ENCODE peak calls at places on chromosome 18, in six cellular contexts. One of them, this sample, is unnamed.

GRCh38 chr18:48928787-48929186 is 22.0 kb downstream of the SMAD7 start:
- DNase-seq in endothelial cell of umbilical vein: peak
- DNase-seq in transverse colon: peak
- DNase-seq in GM12892: peak
- DNase-seq in prostate gland: peak
- DNase-seq in H1: no peak
- DNase-seq in this sample: peak

GRCh38 chr18:22847392-22847791 is 85.7 kb upstream of the RBBP8 start:
- DNase-seq in transverse colon: no peak
- DNase-seq in H1: no peak
- DNase-seq in GM12892: no peak
- DNase-seq in endothelial cell of umbilical vein: no peak
- DNase-seq in prostate gland: no peak
- DNase-seq in this sample: no peak

GRCh38 chr18:77342736-77343135 is 93.1 kb downstream of the GALR1 start:
- DNase-seq in endothelial cell of umbilical vein: no peak
- DNase-seq in prostate gland: no peak
- DNase-seq in transverse colon: no peak
- DNase-seq in H1: no peak
- DNase-seq in GM12892: no peak
- DNase-seq in this sample: no peak

GRCh38 chr18:47997338-47997780 is 66.9 kb upstream of the SMAD2 start:
- DNase-seq in prostate gland: no peak
- DNase-seq in transverse colon: no peak
- DNase-seq in GM12892: no peak
- DNase-seq in endothelial cell of umbilical vein: no peak
- DNase-seq in H1: peak
- DNase-seq in this sample: no peak

GRCh38 chr18:73461780-73462059 is 593.9 kb upstream of the NETO1 start:
- DNase-seq in H1: no peak
- DNase-seq in prostate gland: no peak
- DNase-seq in GM12892: no peak
- DNase-seq in transverse colon: no peak
- DNase-seq in endothelial cell of umbilical vein: no peak
- DNase-seq in this sample: no peak

GRCh38 chr18:65906621-65907034 is 155.8 kb downstream of the CDH7 start:
- DNase-seq in endothelial cell of umbilical vein: no peak
- DNase-seq in H1: no peak
- DNase-seq in transverse colon: peak
- DNase-seq in GM12892: no peak
- DNase-seq in prostate gland: peak
- DNase-seq in this sample: no peak

GRCh38 chr18:49227456-49227855 is 233.0 kb downstream of the DYM start:
- DNase-seq in endothelial cell of umbilical vein: peak
- DNase-seq in transverse colon: peak
- DNase-seq in prostate gland: no peak
- DNase-seq in GM12892: no peak
- DNase-seq in H1: no peak
- DNase-seq in this sample: no peak

GRCh38 chr18:47731276-47731675 is 199.2 kb downstream of the SMAD2 start:
- DNase-seq in transverse colon: no peak
- DNase-seq in endothelial cell of umbilical vein: no peak
- DNase-seq in GM12892: no peak
- DNase-seq in H1: no peak
- DNase-seq in prostate gland: no peak
- DNase-seq in this sample: no peak

GRCh38 chr18:68972176-68972575 is 174.3 kb downstream of the CCDC102B start:
- DNase-seq in H1: no peak
- DNase-seq in endothelial cell of umbilical vein: no peak
- DNase-seq in GM12892: no peak
- DNase-seq in prostate gland: no peak
- DNase-seq in transverse colon: no peak
- DNase-seq in this sample: no peak

GRCh38 chr18:59916746-59917145 is 16.9 kb downstream of the PMAIP1 start:
- DNase-seq in GM12892: no peak
- DNase-seq in prostate gland: no peak
- DNase-seq in H1: peak
- DNase-seq in transverse colon: no peak
- DNase-seq in endothelial cell of umbilical vein: no peak
- DNase-seq in this sample: no peak

GRCh38 chr18:48545690-48546365 is 7.0 kb downstream of the CTIF start:
- DNase-seq in H1: peak
- DNase-seq in transverse colon: peak
- DNase-seq in GM12892: no peak
- DNase-seq in endothelial cell of umbilical vein: peak
- DNase-seq in prostate gland: peak
- DNase-seq in this sample: peak

GRCh38 chr18:48412339-48412929 is 3.3 kb upstream of the ZBTB7C start:
- DNase-seq in prostate gland: no peak
- DNase-seq in GM12892: no peak
- DNase-seq in endothelial cell of umbilical vein: peak
- DNase-seq in transverse colon: peak
- DNase-seq in H1: no peak
- DNase-seq in this sample: no peak

GRCh38 chr18:48943333-48943732 is 7.4 kb downstream of the SMAD7 start:
- DNase-seq in GM12892: no peak
- DNase-seq in transverse colon: no peak
- DNase-seq in endothelial cell of umbilical vein: no peak
- DNase-seq in prostate gland: no peak
- DNase-seq in H1: no peak
- DNase-seq in this sample: no peak

GRCh38 chr18:50879302-50880107 is 587 bp downstream of the ME2 start:
- DNase-seq in prostate gland: peak
- DNase-seq in endothelial cell of umbilical vein: peak
- DNase-seq in H1: no peak
- DNase-seq in GM12892: peak
- DNase-seq in transverse colon: peak
- DNase-seq in this sample: peak

GRCh38 chr18:76494541-76495403 is at the start of gene ZNF516:
- DNase-seq in transverse colon: no peak
- DNase-seq in GM12892: no peak
- DNase-seq in prostate gland: no peak
- DNase-seq in H1: no peak
- DNase-seq in endothelial cell of umbilical vein: no peak
- DNase-seq in this sample: peak

GRCh38 chr18:44123743-44124142 is 556.9 kb upstream of the SETBP1 start:
- DNase-seq in prostate gland: no peak
- DNase-seq in endothelial cell of umbilical vein: no peak
- DNase-seq in transverse colon: no peak
- DNase-seq in H1: no peak
- DNase-seq in GM12892: no peak
- DNase-seq in this sample: no peak

GRCh38 chr18:44548291-44549221 is 132.1 kb upstream of the SETBP1 start:
- DNase-seq in GM12892: no peak
- DNase-seq in endothelial cell of umbilical vein: peak
- DNase-seq in prostate gland: no peak
- DNase-seq in H1: no peak
- DNase-seq in transverse colon: peak
- DNase-seq in this sample: no peak

GRCh38 chr18:63292844-63293683 is 26.5 kb downstream of the BCL2 start:
- DNase-seq in endothelial cell of umbilical vein: no peak
- DNase-seq in H1: no peak
- DNase-seq in transverse colon: peak
- DNase-seq in GM12892: peak
- DNase-seq in prostate gland: no peak
- DNase-seq in this sample: no peak

GRCh38 chr18:23406271-23406787 is 46.8 kb upstream of the RIOK3 start:
- DNase-seq in transverse colon: no peak
- DNase-seq in endothelial cell of umbilical vein: peak
- DNase-seq in H1: no peak
- DNase-seq in GM12892: no peak
- DNase-seq in prostate gland: no peak
- DNase-seq in this sample: no peak

GRCh38 chr18:59884331-59884730 is 15.5 kb upstream of the PMAIP1 start:
- DNase-seq in endothelial cell of umbilical vein: no peak
- DNase-seq in transverse colon: no peak
- DNase-seq in prostate gland: no peak
- DNase-seq in GM12892: no peak
- DNase-seq in H1: no peak
- DNase-seq in this sample: no peak

GRCh38 chr18:20971886-20972267 is 139.7 kb downstream of the ROCK1 start:
- DNase-seq in GM12892: no peak
- DNase-seq in transverse colon: no peak
- DNase-seq in endothelial cell of umbilical vein: peak
- DNase-seq in prostate gland: no peak
- DNase-seq in H1: no peak
- DNase-seq in this sample: no peak

GRCh38 chr18:1412660-1413659 is 508.3 kb downstream of the ADCYAP1 start:
- DNase-seq in prostate gland: no peak
- DNase-seq in H1: no peak
- DNase-seq in transverse colon: no peak
- DNase-seq in endothelial cell of umbilical vein: no peak
- DNase-seq in GM12892: no peak
- DNase-seq in this sample: no peak

GRCh38 chr18:27227721-27228120 is 42.6 kb upstream of the CHST9 start:
- DNase-seq in H1: no peak
- DNase-seq in GM12892: no peak
- DNase-seq in transverse colon: no peak
- DNase-seq in endothelial cell of umbilical vein: no peak
- DNase-seq in prostate gland: no peak
- DNase-seq in this sample: no peak

GRCh38 chr18:51039138-51040112 is 9.4 kb downstream of the SMAD4 start:
- DNase-seq in GM12892: no peak
- DNase-seq in transverse colon: no peak
- DNase-seq in H1: no peak
- DNase-seq in endothelial cell of umbilical vein: no peak
- DNase-seq in prostate gland: no peak
- DNase-seq in this sample: no peak

GRCh38 chr18:41940506-41941215 is 14.4 kb upstream of the PIK3C3 start:
- DNase-seq in H1: no peak
- DNase-seq in GM12892: no peak
- DNase-seq in endothelial cell of umbilical vein: no peak
- DNase-seq in transverse colon: no peak
- DNase-seq in prostate gland: no peak
- DNase-seq in this sample: no peak

GRCh38 chr18:45774065-45774521 is 50.1 kb downstream of the SLC14A1 start:
- DNase-seq in prostate gland: peak
- DNase-seq in endothelial cell of umbilical vein: no peak
- DNase-seq in H1: no peak
- DNase-seq in GM12892: no peak
- DNase-seq in transverse colon: no peak
- DNase-seq in this sample: no peak

GRCh38 chr18:14189858-14190257 is 57.6 kb upstream of the ZNF519 start:
- DNase-seq in H1: no peak
- DNase-seq in endothelial cell of umbilical vein: peak
- DNase-seq in GM12892: no peak
- DNase-seq in transverse colon: no peak
- DNase-seq in prostate gland: no peak
- DNase-seq in this sample: no peak

GRCh38 chr18:46097378-46097852 is 681 bp downstream of the ATP5F1A start:
- DNase-seq in endothelial cell of umbilical vein: no peak
- DNase-seq in prostate gland: no peak
- DNase-seq in H1: no peak
- DNase-seq in GM12892: peak
- DNase-seq in transverse colon: no peak
- DNase-seq in this sample: peak

GRCh38 chr18:7363338-7363737 is 132.4 kb downstream of the LRRC30 start:
- DNase-seq in transverse colon: no peak
- DNase-seq in prostate gland: no peak
- DNase-seq in H1: no peak
- DNase-seq in endothelial cell of umbilical vein: no peak
- DNase-seq in GM12892: no peak
- DNase-seq in this sample: no peak

GRCh38 chr18:22639026-22639463 is 221.3 kb upstream of the CTAGE1 start:
- DNase-seq in prostate gland: no peak
- DNase-seq in H1: no peak
- DNase-seq in endothelial cell of umbilical vein: no peak
- DNase-seq in GM12892: no peak
- DNase-seq in transverse colon: no peak
- DNase-seq in this sample: no peak

GRCh38 chr18:45783097-45784075 is 42.1 kb upstream of the SIGLEC15 start:
- DNase-seq in GM12892: no peak
- DNase-seq in endothelial cell of umbilical vein: no peak
- DNase-seq in H1: no peak
- DNase-seq in prostate gland: peak
- DNase-seq in transverse colon: no peak
- DNase-seq in this sample: no peak

GRCh38 chr18:79982736-79983135 is 5.6 kb downstream of the TXNL4A start:
- DNase-seq in H1: no peak
- DNase-seq in prostate gland: no peak
- DNase-seq in GM12892: no peak
- DNase-seq in endothelial cell of umbilical vein: no peak
- DNase-seq in transverse colon: no peak
- DNase-seq in this sample: no peak
- TF ChIP-seq POLR2AphosphoS5 in H1: no peak
- TF ChIP-seq POLR2AphosphoS5 in prostate gland: no peak
- TF ChIP-seq POLR2AphosphoS5 in GM12892: no peak
- TF ChIP-seq POLR2AphosphoS5 in endothelial cell of umbilical vein: no peak
- TF ChIP-seq POLR2AphosphoS5 in transverse colon: no peak
- TF ChIP-seq POLR2AphosphoS5 in this sample: no peak

GRCh38 chr18:36905560-36905959 is 76.6 kb downstream of the KIAA1328 start:
- DNase-seq in H1: no peak
- DNase-seq in transverse colon: no peak
- DNase-seq in prostate gland: no peak
- DNase-seq in endothelial cell of umbilical vein: no peak
- DNase-seq in GM12892: no peak
- DNase-seq in this sample: no peak
- TF ChIP-seq POLR2AphosphoS5 in H1: no peak
- TF ChIP-seq POLR2AphosphoS5 in transverse colon: no peak
- TF ChIP-seq POLR2AphosphoS5 in prostate gland: no peak
- TF ChIP-seq POLR2AphosphoS5 in endothelial cell of umbilical vein: no peak
- TF ChIP-seq POLR2AphosphoS5 in GM12892: no peak
- TF ChIP-seq POLR2AphosphoS5 in this sample: no peak

GRCh38 chr18:33572022-33572421 is 6.0 kb upstream of the ASXL3 start:
- DNase-seq in prostate gland: no peak
- DNase-seq in endothelial cell of umbilical vein: no peak
- DNase-seq in GM12892: no peak
- DNase-seq in transverse colon: no peak
- DNase-seq in H1: no peak
- DNase-seq in this sample: no peak
- TF ChIP-seq POLR2AphosphoS5 in prostate gland: no peak
- TF ChIP-seq POLR2AphosphoS5 in endothelial cell of umbilical vein: no peak
- TF ChIP-seq POLR2AphosphoS5 in GM12892: no peak
- TF ChIP-seq POLR2AphosphoS5 in transverse colon: no peak
- TF ChIP-seq POLR2AphosphoS5 in H1: no peak
- TF ChIP-seq POLR2AphosphoS5 in this sample: no peak

GRCh38 chr18:70489556-70489955 is 200.7 kb downstream of the SOCS6 start:
- DNase-seq in transverse colon: no peak
- DNase-seq in GM12892: no peak
- DNase-seq in endothelial cell of umbilical vein: no peak
- DNase-seq in H1: no peak
- DNase-seq in prostate gland: no peak
- DNase-seq in this sample: no peak

GRCh38 chr18:70490008-70490933 is 201.4 kb downstream of the SOCS6 start:
- DNase-seq in endothelial cell of umbilical vein: peak
- DNase-seq in GM12892: no peak
- DNase-seq in H1: no peak
- DNase-seq in transverse colon: peak
- DNase-seq in prostate gland: peak
- DNase-seq in this sample: peak

GRCh38 chr18:70494524-70494923 is 205.7 kb downstream of the SOCS6 start:
- DNase-seq in transverse colon: no peak
- DNase-seq in GM12892: no peak
- DNase-seq in H1: no peak
- DNase-seq in prostate gland: no peak
- DNase-seq in endothelial cell of umbilical vein: no peak
- DNase-seq in this sample: no peak

GRCh38 chr18:70493461-70493860 is 204.6 kb downstream of the SOCS6 start:
- DNase-seq in GM12892: no peak
- DNase-seq in endothelial cell of umbilical vein: no peak
- DNase-seq in H1: no peak
- DNase-seq in prostate gland: no peak
- DNase-seq in transverse colon: no peak
- DNase-seq in this sample: no peak

GRCh38 chr18:70491734-70492348 is 203.0 kb downstream of the SOCS6 start:
- DNase-seq in GM12892: no peak
- DNase-seq in transverse colon: peak
- DNase-seq in endothelial cell of umbilical vein: peak
- DNase-seq in H1: peak
- DNase-seq in prostate gland: no peak
- DNase-seq in this sample: peak
- TF ChIP-seq POLR2AphosphoS5 in GM12892: no peak
- TF ChIP-seq POLR2AphosphoS5 in transverse colon: no peak
- TF ChIP-seq POLR2AphosphoS5 in endothelial cell of umbilical vein: no peak
- TF ChIP-seq POLR2AphosphoS5 in H1: no peak
- TF ChIP-seq POLR2AphosphoS5 in prostate gland: no peak
- TF ChIP-seq POLR2AphosphoS5 in this sample: no peak

This sample was measured in stomach.